ENCODE peak calls at places on chromosomes 5 and 9, in six cellular contexts. One of them, this sample, is unnamed.

GRCh38 chr5:33166522-33166921 is 274.2 kb upstream of the TARS1 start:
- DNase-seq in ascending aorta: no peak
- DNase-seq in tibial nerve: no peak
- DNase-seq in PC-9: no peak
- DNase-seq in sigmoid colon: no peak
- DNase-seq in stomach: no peak
- DNase-seq in this sample: no peak

GRCh38 chr5:106174903-106175302 is 1495.8 kb downstream of the EFNA5 start:
- DNase-seq in sigmoid colon: no peak
- DNase-seq in PC-9: no peak
- DNase-seq in stomach: no peak
- DNase-seq in tibial nerve: no peak
- DNase-seq in ascending aorta: no peak
- DNase-seq in this sample: no peak

GRCh38 chr5:143781993-143782520 is 29.9 kb upstream of the HMHB1 start:
- DNase-seq in PC-9: no peak
- DNase-seq in ascending aorta: no peak
- DNase-seq in stomach: no peak
- DNase-seq in tibial nerve: no peak
- DNase-seq in sigmoid colon: no peak
- DNase-seq in this sample: no peak

GRCh38 chr5:943874-944620 is 51.4 kb downstream of the TRIP13 start:
- DNase-seq in ascending aorta: no peak
- DNase-seq in stomach: no peak
- DNase-seq in PC-9: no peak
- DNase-seq in sigmoid colon: no peak
- DNase-seq in tibial nerve: no peak
- DNase-seq in this sample: no peak

GRCh38 chr5:83475540-83476469 is 4.3 kb downstream of the VCAN start:
- DNase-seq in stomach: no peak
- DNase-seq in ascending aorta: no peak
- DNase-seq in tibial nerve: no peak
- DNase-seq in PC-9: no peak
- DNase-seq in sigmoid colon: no peak
- DNase-seq in this sample: no peak

GRCh38 chr5:9165567-9165966 is 380.3 kb downstream of the SEMA5A start:
- DNase-seq in sigmoid colon: no peak
- DNase-seq in stomach: no peak
- DNase-seq in ascending aorta: no peak
- DNase-seq in tibial nerve: no peak
- DNase-seq in PC-9: no peak
- DNase-seq in this sample: no peak

GRCh38 chr5:140725799-140726471 is 25.7 kb downstream of the ZMAT2 start:
- DNase-seq in sigmoid colon: peak; percentile 67
- DNase-seq in ascending aorta: no peak
- DNase-seq in PC-9: peak; percentile 87
- DNase-seq in stomach: peak; percentile 49
- DNase-seq in tibial nerve: no peak
- DNase-seq in this sample: no peak

GRCh38 chr9:130298663-130299279 is 33.2 kb downstream of the HMCN2 start:
- DNase-seq in stomach: no peak
- DNase-seq in ascending aorta: no peak
- DNase-seq in tibial nerve: no peak
- DNase-seq in PC-9: no peak
- DNase-seq in sigmoid colon: no peak
- DNase-seq in this sample: no peak

GRCh38 chr9:121242219-121242954 is 25.6 kb upstream of the GSN start:
- DNase-seq in ascending aorta: no peak
- DNase-seq in tibial nerve: no peak
- DNase-seq in PC-9: no peak
- DNase-seq in sigmoid colon: no peak
- DNase-seq in stomach: no peak
- DNase-seq in this sample: no peak

GRCh38 chr5:81517462-81517861 is 123.5 kb upstream of the ACOT12 start:
- DNase-seq in PC-9: no peak
- DNase-seq in tibial nerve: no peak
- DNase-seq in ascending aorta: no peak
- DNase-seq in sigmoid colon: no peak
- DNase-seq in stomach: no peak
- DNase-seq in this sample: no peak

GRCh38 chr9:93899609-93900435 is 55.3 kb downstream of the BARX1 start:
- DNase-seq in tibial nerve: no peak
- DNase-seq in ascending aorta: no peak
- DNase-seq in stomach: no peak
- DNase-seq in PC-9: no peak
- DNase-seq in sigmoid colon: peak; percentile 56
- DNase-seq in this sample: no peak

GRCh38 chr5:96324708-96325107 is 108.3 kb downstream of the PCSK1 start:
- DNase-seq in stomach: no peak
- DNase-seq in ascending aorta: no peak
- DNase-seq in tibial nerve: no peak
- DNase-seq in PC-9: peak; percentile 36
- DNase-seq in sigmoid colon: no peak
- DNase-seq in this sample: no peak

GRCh38 chr9:13139641-13140171 is 139.8 kb downstream of the MPDZ start:
- DNase-seq in tibial nerve: no peak
- DNase-seq in sigmoid colon: no peak
- DNase-seq in stomach: no peak
- DNase-seq in PC-9: peak; percentile 28
- DNase-seq in ascending aorta: no peak
- DNase-seq in this sample: no peak

GRCh38 chr5:71587709-71588532 is 781 bp downstream of the MCCC2 start:
- DNase-seq in sigmoid colon: no peak
- DNase-seq in stomach: no peak
- DNase-seq in PC-9: no peak
- DNase-seq in ascending aorta: no peak
- DNase-seq in tibial nerve: no peak
- DNase-seq in this sample: no peak

GRCh38 chr9:91295357-91295756 is 66.4 kb downstream of the AUH start:
- DNase-seq in tibial nerve: no peak
- DNase-seq in sigmoid colon: no peak
- DNase-seq in PC-9: no peak
- DNase-seq in ascending aorta: no peak
- DNase-seq in stomach: no peak
- DNase-seq in this sample: no peak

GRCh38 chr5:116394186-116394867 is 180.3 kb downstream of the SEMA6A start:
- DNase-seq in stomach: no peak
- DNase-seq in tibial nerve: no peak
- DNase-seq in sigmoid colon: no peak
- DNase-seq in PC-9: no peak
- DNase-seq in ascending aorta: no peak
- DNase-seq in this sample: no peak

GRCh38 chr5:44332360-44332971 is 56.8 kb downstream of the FGF10 start:
- DNase-seq in sigmoid colon: no peak
- DNase-seq in stomach: no peak
- DNase-seq in ascending aorta: no peak
- DNase-seq in PC-9: no peak
- DNase-seq in tibial nerve: no peak
- DNase-seq in this sample: no peak

GRCh38 chr9:27673626-27674025 is 100.3 kb upstream of the C9orf72 start:
- DNase-seq in stomach: no peak
- DNase-seq in sigmoid colon: no peak
- DNase-seq in tibial nerve: no peak
- DNase-seq in PC-9: no peak
- DNase-seq in ascending aorta: no peak
- DNase-seq in this sample: no peak

GRCh38 chr9:130128251-130128650 is 44.0 kb upstream of the NCS1 start:
- DNase-seq in ascending aorta: no peak
- DNase-seq in tibial nerve: no peak
- DNase-seq in PC-9: no peak
- DNase-seq in stomach: peak; percentile 30
- DNase-seq in sigmoid colon: no peak
- DNase-seq in this sample: no peak

GRCh38 chr5:87119588-87119987 is 148.1 kb upstream of the RASA1 start:
- DNase-seq in ascending aorta: no peak
- DNase-seq in tibial nerve: no peak
- DNase-seq in PC-9: no peak
- DNase-seq in stomach: no peak
- DNase-seq in sigmoid colon: no peak
- DNase-seq in this sample: no peak

GRCh38 chr5:55241756-55242155 is 8.3 kb upstream of the CCNO start:
- DNase-seq in ascending aorta: no peak
- DNase-seq in tibial nerve: no peak
- DNase-seq in PC-9: no peak
- DNase-seq in sigmoid colon: no peak
- DNase-seq in stomach: peak; percentile 65
- DNase-seq in this sample: no peak

GRCh38 chr5:76441890-76442673 is 39.0 kb downstream of the IQGAP2 start:
- DNase-seq in PC-9: no peak
- DNase-seq in sigmoid colon: no peak
- DNase-seq in stomach: no peak
- DNase-seq in ascending aorta: no peak
- DNase-seq in tibial nerve: no peak
- DNase-seq in this sample: no peak

GRCh38 chr5:3594514-3595101 is 1.0 kb upstream of the IRX1 start:
- DNase-seq in tibial nerve: no peak
- DNase-seq in PC-9: no peak
- DNase-seq in ascending aorta: no peak
- DNase-seq in stomach: no peak
- DNase-seq in sigmoid colon: no peak
- DNase-seq in this sample: no peak

GRCh38 chr5:154164182-154164581 is 26.4 kb upstream of the GALNT10 start:
- DNase-seq in tibial nerve: no peak
- DNase-seq in sigmoid colon: no peak
- DNase-seq in stomach: no peak
- DNase-seq in ascending aorta: no peak
- DNase-seq in PC-9: no peak
- DNase-seq in this sample: no peak

GRCh38 chr9:108078823-108079222 is 589.3 kb upstream of the KLF4 start:
- DNase-seq in ascending aorta: no peak
- DNase-seq in stomach: no peak
- DNase-seq in PC-9: no peak
- DNase-seq in tibial nerve: no peak
- DNase-seq in sigmoid colon: no peak
- DNase-seq in this sample: no peak

GRCh38 chr5:14771195-14771594 is 100.4 kb downstream of the ANKH start:
- DNase-seq in PC-9: no peak
- DNase-seq in stomach: no peak
- DNase-seq in ascending aorta: no peak
- DNase-seq in tibial nerve: no peak
- DNase-seq in sigmoid colon: no peak
- DNase-seq in this sample: no peak

GRCh38 chr9:124613849-124614248 is 106.7 kb upstream of the NR5A1 start:
- DNase-seq in sigmoid colon: no peak
- DNase-seq in tibial nerve: no peak
- DNase-seq in stomach: no peak
- DNase-seq in ascending aorta: no peak
- DNase-seq in PC-9: no peak
- DNase-seq in this sample: no peak

GRCh38 chr9:124618476-124618875 is 111.3 kb upstream of the NR5A1 start:
- DNase-seq in stomach: no peak
- DNase-seq in sigmoid colon: no peak
- DNase-seq in ascending aorta: no peak
- DNase-seq in tibial nerve: no peak
- DNase-seq in PC-9: no peak
- DNase-seq in this sample: no peak

GRCh38 chr9:124616961-124617360 is 109.8 kb upstream of the NR5A1 start:
- DNase-seq in ascending aorta: no peak
- DNase-seq in tibial nerve: no peak
- DNase-seq in sigmoid colon: no peak
- DNase-seq in stomach: no peak
- DNase-seq in PC-9: no peak
- DNase-seq in this sample: no peak

GRCh38 chr9:124617477-124618141 is 110.4 kb upstream of the NR5A1 start:
- DNase-seq in stomach: peak; percentile 81
- DNase-seq in sigmoid colon: peak; percentile 85
- DNase-seq in ascending aorta: no peak
- DNase-seq in PC-9: peak; percentile 80
- DNase-seq in tibial nerve: peak; percentile 65
- DNase-seq in this sample: peak; percentile 77

DNA sequence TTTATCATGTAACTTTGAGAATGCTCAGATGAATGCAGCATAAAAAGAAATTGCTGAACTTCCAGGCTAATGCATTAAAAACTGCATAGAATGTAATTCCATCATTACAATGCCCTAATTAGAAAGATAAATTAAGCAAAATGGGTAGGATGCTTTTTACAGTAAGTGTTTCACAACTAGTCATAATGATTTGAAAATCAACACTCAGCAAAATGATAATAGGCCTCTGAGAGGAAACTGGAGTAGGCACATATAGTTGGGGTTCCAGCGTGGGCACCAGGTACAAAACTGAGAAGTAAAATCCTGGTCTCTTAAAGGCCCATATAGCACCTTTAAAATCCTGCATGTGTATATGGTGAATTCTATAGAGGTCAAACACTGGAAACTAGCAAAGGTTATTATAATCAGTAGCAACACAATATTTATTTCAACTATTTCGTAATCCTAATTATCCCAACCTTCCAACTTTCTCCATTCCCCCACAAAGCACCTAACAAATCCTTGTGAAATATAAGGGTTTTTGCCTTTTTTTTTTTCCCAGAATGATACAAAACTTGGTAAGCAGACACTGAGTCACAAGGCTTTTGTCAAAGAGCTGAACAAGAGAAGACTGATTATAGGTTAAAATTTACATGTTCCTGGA is 108.0 kb upstream of the NR5A1 start:
- DNase-seq in tibial nerve: no peak
- DNase-seq in stomach: no peak
- DNase-seq in ascending aorta: no peak
- DNase-seq in sigmoid colon: no peak
- DNase-seq in PC-9: no peak
- DNase-seq in this sample: no peak
- TF ChIP-seq CTCF in tibial nerve: no peak
- TF ChIP-seq CTCF in stomach: no peak
- TF ChIP-seq CTCF in ascending aorta: no peak
- TF ChIP-seq CTCF in sigmoid colon: no peak
- TF ChIP-seq CTCF in PC-9: no peak
- TF ChIP-seq CTCF in this sample: no peak

DNA sequence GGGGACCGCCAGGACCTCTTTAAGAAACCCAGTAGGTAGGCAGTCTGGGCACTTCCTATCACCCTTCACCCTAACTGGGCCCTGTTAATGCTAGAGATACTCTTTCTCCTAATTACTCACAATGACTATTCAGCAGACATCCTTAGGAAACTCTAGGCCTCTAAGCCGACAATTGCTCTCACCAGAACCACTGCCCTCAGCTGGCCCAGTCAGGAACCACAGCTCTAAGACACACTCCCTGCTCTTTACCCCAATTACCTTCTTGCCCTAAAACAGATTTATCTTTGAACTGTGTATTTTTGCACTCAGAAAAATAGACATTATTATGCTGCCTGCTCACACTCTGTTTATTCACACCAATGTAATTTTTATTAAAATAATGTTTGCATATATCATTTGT is 432.6 kb upstream of the SLC30A5 start:
- DNase-seq in sigmoid colon: no peak
- DNase-seq in PC-9: no peak
- DNase-seq in stomach: peak; percentile 38
- DNase-seq in tibial nerve: no peak
- DNase-seq in ascending aorta: no peak
- DNase-seq in this sample: no peak
- TF ChIP-seq CTCF in sigmoid colon: no peak
- TF ChIP-seq CTCF in PC-9: no peak
- TF ChIP-seq CTCF in stomach: peak; percentile 30
- TF ChIP-seq CTCF in tibial nerve: no peak
- TF ChIP-seq CTCF in ascending aorta: peak; percentile 16
- TF ChIP-seq CTCF in this sample: no peak

GRCh38 chr5:177489119-177489716 is 8.2 kb downstream of the PDLIM7 start:
- DNase-seq in PC-9: no peak
- DNase-seq in ascending aorta: no peak
- DNase-seq in stomach: peak; percentile 68
- DNase-seq in sigmoid colon: no peak
- DNase-seq in tibial nerve: no peak
- DNase-seq in this sample: no peak
- TF ChIP-seq CTCF in PC-9: no peak
- TF ChIP-seq CTCF in ascending aorta: peak; percentile 7
- TF ChIP-seq CTCF in stomach: peak; percentile 19
- TF ChIP-seq CTCF in sigmoid colon: no peak
- TF ChIP-seq CTCF in tibial nerve: no peak
- TF ChIP-seq CTCF in this sample: no peak

GRCh38 chr9:137445275-137445807 is 4.2 kb upstream of the ENTPD8 start:
- DNase-seq in stomach: peak; percentile 86
- DNase-seq in ascending aorta: no peak
- DNase-seq in PC-9: peak; percentile 93
- DNase-seq in sigmoid colon: peak; percentile 87
- DNase-seq in tibial nerve: peak; percentile 79
- DNase-seq in this sample: peak; percentile 98
- TF ChIP-seq CTCF in stomach: peak; percentile 79
- TF ChIP-seq CTCF in ascending aorta: peak; percentile 85
- TF ChIP-seq CTCF in PC-9: peak; percentile 93
- TF ChIP-seq CTCF in sigmoid colon: peak; percentile 85
- TF ChIP-seq CTCF in tibial nerve: peak; percentile 82
- TF ChIP-seq CTCF in this sample: peak; percentile 41